ENCODE peak calls at places on chromosomes 11 and 22, in four cellular contexts. One of them, this sample, is unnamed.

GRCh38 chr11:35151241-35151640 is 12.3 kb downstream of the CD44 start:
- DNase-seq in Calu3: no peak
- DNase-seq in tibial artery: no peak
- DNase-seq in fibroblast of mammary gland: peak
- DNase-seq in this sample: no peak

GRCh38 chr11:43145653-43146052 is 166.1 kb upstream of the API5 start:
- DNase-seq in Calu3: no peak
- DNase-seq in tibial artery: no peak
- DNase-seq in fibroblast of mammary gland: no peak
- DNase-seq in this sample: peak

GRCh38 chr11:10494636-10495463 is 39.8 kb downstream of the AMPD3 start:
- DNase-seq in Calu3: no peak
- DNase-seq in tibial artery: peak
- DNase-seq in fibroblast of mammary gland: no peak
- DNase-seq in this sample: peak

GRCh38 chr11:8841899-8842298 is 69.1 kb upstream of the AKIP1 start:
- DNase-seq in Calu3: peak
- DNase-seq in tibial artery: no peak
- DNase-seq in fibroblast of mammary gland: no peak
- DNase-seq in this sample: no peak

GRCh38 chr11:35747638-35748037 is 85.1 kb downstream of the TRIM44 start:
- DNase-seq in Calu3: peak
- DNase-seq in tibial artery: no peak
- DNase-seq in fibroblast of mammary gland: no peak
- DNase-seq in this sample: no peak

GRCh38 chr11:1877211-1878133 is 14.2 kb downstream of the PRR33 start:
- DNase-seq in Calu3: peak
- DNase-seq in tibial artery: peak
- DNase-seq in fibroblast of mammary gland: peak
- DNase-seq in this sample: no peak

GRCh38 chr22:48485144-48486135 is 1342.2 kb downstream of the BRD1 start:
- DNase-seq in Calu3: no peak
- DNase-seq in tibial artery: peak
- DNase-seq in fibroblast of mammary gland: no peak
- DNase-seq in this sample: no peak

GRCh38 chr11:111531687-111532364 is 8.7 kb upstream of the LAYN start:
- DNase-seq in Calu3: no peak
- DNase-seq in tibial artery: no peak
- DNase-seq in fibroblast of mammary gland: peak
- DNase-seq in this sample: peak

GRCh38 chr11:69233761-69234136 is 60.2 kb upstream of the MYEOV start:
- DNase-seq in Calu3: no peak
- DNase-seq in tibial artery: no peak
- DNase-seq in fibroblast of mammary gland: no peak
- DNase-seq in this sample: no peak

GRCh38 chr11:126992065-126992803 is 8.3 kb downstream of the KIRREL3 start:
- DNase-seq in Calu3: no peak
- DNase-seq in tibial artery: no peak
- DNase-seq in fibroblast of mammary gland: peak
- DNase-seq in this sample: no peak

GRCh38 chr11:131302831-131303230 is 67.6 kb upstream of the NTM start:
- DNase-seq in Calu3: no peak
- DNase-seq in tibial artery: no peak
- DNase-seq in fibroblast of mammary gland: peak
- DNase-seq in this sample: no peak

GRCh38 chr11:108221981-108222685 is at the start of gene NPAT:
- DNase-seq in Calu3: no peak
- DNase-seq in tibial artery: peak
- DNase-seq in fibroblast of mammary gland: no peak
- DNase-seq in this sample: no peak

GRCh38 chr11:76242004-76242779 is 35.9 kb upstream of the WNT11 start:
- DNase-seq in Calu3: no peak
- DNase-seq in tibial artery: no peak
- DNase-seq in fibroblast of mammary gland: no peak
- DNase-seq in this sample: no peak

GRCh38 chr22:29194269-29194668 is 11.4 kb upstream of the EMID1 start:
- DNase-seq in Calu3: no peak
- DNase-seq in tibial artery: no peak
- DNase-seq in fibroblast of mammary gland: no peak
- DNase-seq in this sample: no peak

GRCh38 chr11:67999704-68000103 is 4.2 kb downstream of the UNC93B1 start:
- DNase-seq in Calu3: no peak
- DNase-seq in tibial artery: no peak
- DNase-seq in fibroblast of mammary gland: no peak
- DNase-seq in this sample: no peak

GRCh38 chr11:14775897-14776296 is 116.1 kb downstream of the CYP2R1 start:
- DNase-seq in Calu3: no peak
- DNase-seq in tibial artery: no peak
- DNase-seq in fibroblast of mammary gland: no peak
- DNase-seq in this sample: no peak

GRCh38 chr11:21427750-21428149 is 758.4 kb downstream of the NELL1 start:
- DNase-seq in Calu3: no peak
- DNase-seq in tibial artery: no peak
- DNase-seq in fibroblast of mammary gland: no peak
- DNase-seq in this sample: no peak

GRCh38 chr11:72897506-72897905 is 83.3 kb downstream of the ATG16L2 start:
- DNase-seq in Calu3: no peak
- DNase-seq in tibial artery: no peak
- DNase-seq in fibroblast of mammary gland: no peak
- DNase-seq in this sample: no peak

GRCh38 chr11:118258410-118258809 is 5.7 kb downstream of the MPZL2 start:
- DNase-seq in Calu3: no peak
- DNase-seq in tibial artery: no peak
- DNase-seq in fibroblast of mammary gland: peak
- DNase-seq in this sample: no peak

GRCh38 chr11:124724854-124725718 is 14.7 kb upstream of the NRGN start:
- DNase-seq in Calu3: peak
- DNase-seq in tibial artery: peak
- DNase-seq in fibroblast of mammary gland: no peak
- DNase-seq in this sample: peak

GRCh38 chr11:70220920-70221319 is 17.8 kb downstream of the FADD start:
- DNase-seq in Calu3: no peak
- DNase-seq in tibial artery: no peak
- DNase-seq in fibroblast of mammary gland: peak
- DNase-seq in this sample: no peak

GRCh38 chr11:29538339-29539036 is 478.3 kb downstream of the KCNA4 start:
- DNase-seq in Calu3: no peak
- DNase-seq in tibial artery: no peak
- DNase-seq in fibroblast of mammary gland: no peak
- DNase-seq in this sample: no peak

GRCh38 chr11:13896175-13896989 is 66.1 kb upstream of the SPON1 start:
- DNase-seq in Calu3: peak
- DNase-seq in tibial artery: no peak
- DNase-seq in fibroblast of mammary gland: no peak
- DNase-seq in this sample: no peak

GRCh38 chr11:125214466-125215204 is 50.1 kb downstream of the PKNOX2 start:
- DNase-seq in Calu3: no peak
- DNase-seq in tibial artery: no peak
- DNase-seq in fibroblast of mammary gland: no peak
- DNase-seq in this sample: no peak

GRCh38 chr11:114179234-114179941 is 116.8 kb upstream of the NNMT start:
- DNase-seq in Calu3: no peak
- DNase-seq in tibial artery: peak
- DNase-seq in fibroblast of mammary gland: peak
- DNase-seq in this sample: no peak

GRCh38 chr11:1091332-1092083 is 16.8 kb downstream of the MUC2 start:
- DNase-seq in Calu3: no peak
- DNase-seq in tibial artery: no peak
- DNase-seq in fibroblast of mammary gland: no peak
- DNase-seq in this sample: no peak

GRCh38 chr11:126138636-126139540 is 72.6 kb downstream of the RPUSD4 start:
- DNase-seq in Calu3: no peak
- DNase-seq in tibial artery: no peak
- DNase-seq in fibroblast of mammary gland: no peak
- DNase-seq in this sample: no peak

GRCh38 chr11:72828081-72828567 is 13.9 kb downstream of the ATG16L2 start:
- DNase-seq in Calu3: no peak
- DNase-seq in tibial artery: no peak
- DNase-seq in fibroblast of mammary gland: peak
- DNase-seq in this sample: peak

GRCh38 chr11:129987950-129988349 is 14.7 kb downstream of the PRDM10 start:
- DNase-seq in Calu3: no peak
- DNase-seq in tibial artery: no peak
- DNase-seq in fibroblast of mammary gland: no peak
- DNase-seq in this sample: no peak

GRCh38 chr11:129995163-129995562 is 7.5 kb downstream of the PRDM10 start:
- DNase-seq in Calu3: no peak
- DNase-seq in tibial artery: no peak
- DNase-seq in fibroblast of mammary gland: no peak
- DNase-seq in this sample: no peak

GRCh38 chr11:129996113-129996870 is 6.3 kb downstream of the PRDM10 start:
- DNase-seq in Calu3: no peak
- DNase-seq in tibial artery: no peak
- DNase-seq in fibroblast of mammary gland: no peak
- DNase-seq in this sample: no peak

GRCh38 chr11:129989437-129989836 is 13.2 kb downstream of the PRDM10 start:
- DNase-seq in Calu3: no peak
- DNase-seq in tibial artery: no peak
- DNase-seq in fibroblast of mammary gland: no peak
- DNase-seq in this sample: no peak

DNA sequence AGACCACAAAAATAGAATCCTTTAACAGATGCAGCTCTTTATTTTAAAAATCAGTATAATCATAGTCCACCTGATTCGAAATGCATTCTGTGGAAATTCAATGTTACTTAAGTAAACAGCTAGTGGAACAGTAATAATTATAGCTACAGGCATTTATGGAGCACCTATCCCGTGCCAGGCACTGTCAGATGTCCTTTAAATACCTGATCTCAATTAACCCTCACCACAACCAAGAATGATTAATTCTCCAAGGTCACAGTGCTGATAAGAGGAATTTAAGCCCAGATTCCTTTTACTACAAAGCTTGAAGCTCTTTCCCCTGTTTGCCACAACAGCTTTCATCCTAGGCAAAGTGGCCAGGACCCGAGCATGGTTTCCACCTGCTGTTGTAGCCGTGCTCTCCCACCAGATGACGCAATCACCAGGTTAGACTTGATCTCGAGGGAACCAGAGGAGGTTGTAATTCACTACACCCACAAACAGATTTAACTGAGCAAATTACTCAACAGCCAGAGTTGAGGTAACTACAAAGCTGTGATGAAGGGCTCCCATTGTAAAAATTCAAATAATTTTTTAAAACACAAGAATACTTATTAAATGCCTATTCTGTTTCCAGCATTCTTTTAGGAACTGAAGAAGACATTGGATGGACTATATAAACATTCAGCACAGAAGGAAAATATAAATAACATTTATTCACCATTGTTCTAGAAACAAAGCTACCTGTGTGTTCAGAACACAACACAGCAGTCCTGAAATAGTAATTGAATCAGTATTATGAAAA is 10.3 kb downstream of the PRDM10 start:
- DNase-seq in Calu3: peak
- DNase-seq in tibial artery: no peak
- DNase-seq in fibroblast of mammary gland: peak
- DNase-seq in this sample: peak
- TF ChIP-seq CTCF in Calu3: no peak
- TF ChIP-seq CTCF in tibial artery: no peak
- TF ChIP-seq CTCF in fibroblast of mammary gland: no peak
- TF ChIP-seq CTCF in this sample: peak

DNA sequence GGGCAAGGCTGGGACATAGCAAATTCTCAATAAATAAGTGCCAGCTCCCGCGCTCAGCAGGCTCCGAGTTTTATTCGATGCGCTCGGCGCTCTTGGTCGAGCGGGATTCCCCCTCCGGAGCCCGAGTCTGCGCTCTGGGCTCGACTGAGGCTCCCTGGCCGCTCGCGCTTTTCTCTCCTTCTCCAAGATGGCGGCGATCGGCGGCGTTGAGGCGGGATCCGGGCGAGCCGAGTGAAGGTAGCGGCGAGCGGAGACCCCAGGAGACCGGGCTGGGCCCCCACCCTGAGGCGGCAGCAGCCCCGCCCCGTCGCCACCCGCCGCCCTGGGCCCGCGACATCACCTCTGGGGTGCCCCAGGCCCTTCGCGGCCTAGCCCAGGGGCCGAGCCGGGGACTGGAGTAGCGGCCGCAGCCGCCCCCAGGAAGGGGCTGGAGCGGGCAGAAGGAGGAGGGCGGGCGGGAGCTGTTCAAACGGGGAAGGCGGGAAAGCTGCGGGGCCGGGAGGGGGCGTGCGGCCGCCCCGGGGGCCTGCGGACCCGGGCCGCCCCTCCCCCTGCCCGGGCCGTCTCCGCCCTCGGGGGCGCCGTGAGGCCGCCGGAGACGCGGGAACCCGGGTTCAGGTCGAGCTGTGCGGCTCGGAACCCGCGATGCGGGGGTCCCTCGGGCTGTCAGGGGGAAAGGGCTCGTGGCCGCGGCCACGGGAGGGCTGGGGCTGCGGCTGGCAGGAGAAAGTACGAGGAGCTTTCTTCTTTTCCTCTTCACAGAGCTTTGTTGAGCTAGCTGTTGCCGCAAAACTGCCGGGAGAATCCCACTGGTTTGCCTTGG is at the start of gene HMGXB4:
- DNase-seq in Calu3: peak
- DNase-seq in tibial artery: peak
- DNase-seq in fibroblast of mammary gland: peak
- DNase-seq in this sample: peak
- TF ChIP-seq CTCF in Calu3: no peak
- TF ChIP-seq CTCF in tibial artery: no peak
- TF ChIP-seq CTCF in fibroblast of mammary gland: no peak
- TF ChIP-seq CTCF in this sample: no peak

GRCh38 chr11:116680349-116681125 is 92.2 kb downstream of the BUD13 start:
- DNase-seq in Calu3: no peak
- DNase-seq in tibial artery: no peak
- DNase-seq in fibroblast of mammary gland: no peak
- DNase-seq in this sample: no peak
- TF ChIP-seq CTCF in Calu3: no peak
- TF ChIP-seq CTCF in tibial artery: no peak
- TF ChIP-seq CTCF in fibroblast of mammary gland: no peak
- TF ChIP-seq CTCF in this sample: no peak

DNA sequence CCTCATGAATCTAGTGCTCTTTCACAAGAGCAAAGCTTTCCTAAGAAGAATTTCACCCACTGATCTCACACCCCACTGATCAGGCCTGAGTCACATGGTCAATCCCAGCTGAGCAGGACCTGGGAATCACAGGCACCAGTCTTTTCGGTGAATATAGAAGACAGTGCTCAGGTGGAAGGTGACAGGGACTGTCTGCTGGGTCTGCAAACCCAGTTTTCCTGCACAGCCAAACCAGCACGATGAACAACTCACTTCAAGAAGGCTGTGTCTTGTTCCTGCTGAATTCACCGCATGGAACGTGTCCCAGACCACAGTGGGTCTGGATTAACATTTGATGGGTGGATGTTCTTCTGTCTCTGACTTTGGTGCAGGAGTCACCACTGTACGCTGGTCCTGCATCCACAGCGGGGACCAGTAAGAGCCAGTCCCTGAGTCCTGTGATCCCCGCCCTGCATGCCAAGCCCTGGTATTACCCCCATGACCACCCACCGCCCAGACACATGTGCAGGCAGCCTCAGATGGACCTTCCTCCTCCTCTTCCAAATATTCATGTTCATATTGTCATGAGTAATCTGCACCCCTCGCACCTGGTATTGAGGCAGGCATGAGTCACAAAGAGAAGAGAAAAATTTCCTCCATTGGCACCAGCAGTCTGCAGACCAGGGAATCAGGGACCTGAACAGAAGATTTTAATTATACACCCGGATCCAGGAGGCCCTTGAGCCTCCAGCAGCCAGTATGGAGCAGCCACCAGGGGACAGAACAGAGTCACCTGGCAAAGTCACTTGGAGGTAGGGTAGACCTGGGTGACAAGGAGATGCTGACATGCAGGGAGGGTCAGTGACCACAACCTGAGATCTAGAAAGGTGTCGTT is 8.6 kb upstream of the IGLL5 start:
- DNase-seq in Calu3: no peak
- DNase-seq in tibial artery: no peak
- DNase-seq in fibroblast of mammary gland: no peak
- DNase-seq in this sample: no peak
- TF ChIP-seq CTCF in Calu3: no peak
- TF ChIP-seq CTCF in tibial artery: no peak
- TF ChIP-seq CTCF in fibroblast of mammary gland: no peak
- TF ChIP-seq CTCF in this sample: no peak